ENCODE peak calls at places on chromosome X, in seven cellular contexts. One of them, this sample, is unnamed.

GRCh38 chrX:26649534-26649933 is 433.6 kb downstream of the MAGEB5 start:
- DNase-seq in A172: peak; percentile 53
- DNase-seq in astrocyte of the spinal cord: peak; percentile 7
- DNase-seq in astrocyte of the hippocampus: peak; percentile 7
- DNase-seq in left lobe of liver: no peak
- DNase-seq in naive B cell: no peak
- DNase-seq in substantia nigra: no peak
- DNase-seq in this sample: peak; percentile 2

GRCh38 chrX:97547873-97548578 is 664.3 kb downstream of the RPA4 start:
- DNase-seq in A172: no peak
- DNase-seq in astrocyte of the spinal cord: peak; percentile 45
- DNase-seq in astrocyte of the hippocampus: peak; percentile 59
- DNase-seq in left lobe of liver: no peak
- DNase-seq in naive B cell: no peak
- DNase-seq in substantia nigra: no peak
- DNase-seq in this sample: no peak

GRCh38 chrX:17529349-17529748 is 154.3 kb downstream of the NHS start:
- DNase-seq in A172: no peak
- DNase-seq in astrocyte of the spinal cord: no peak
- DNase-seq in astrocyte of the hippocampus: peak; percentile 53
- DNase-seq in left lobe of liver: no peak
- DNase-seq in naive B cell: no peak
- DNase-seq in substantia nigra: no peak
- DNase-seq in this sample: no peak

GRCh38 chrX:104098151-104098808 is 14.0 kb upstream of the ZCCHC18 start:
- DNase-seq in A172: peak; percentile 29
- DNase-seq in astrocyte of the spinal cord: peak; percentile 73
- DNase-seq in astrocyte of the hippocampus: peak; percentile 76
- DNase-seq in left lobe of liver: peak; percentile 44
- DNase-seq in naive B cell: peak; percentile 53
- DNase-seq in substantia nigra: peak; percentile 5
- DNase-seq in this sample: peak; percentile 12

GRCh38 chrX:84876876-84877275 is 126.8 kb upstream of the APOOL start:
- DNase-seq in A172: no peak
- DNase-seq in astrocyte of the spinal cord: no peak
- DNase-seq in astrocyte of the hippocampus: no peak
- DNase-seq in left lobe of liver: no peak
- DNase-seq in naive B cell: no peak
- DNase-seq in substantia nigra: no peak
- DNase-seq in this sample: no peak

GRCh38 chrX:47562615-47563243 is 1.7 kb downstream of the ARAF start:
- DNase-seq in A172: no peak
- DNase-seq in astrocyte of the spinal cord: peak; percentile 27
- DNase-seq in astrocyte of the hippocampus: peak; percentile 37
- DNase-seq in left lobe of liver: no peak
- DNase-seq in naive B cell: no peak
- DNase-seq in substantia nigra: no peak
- DNase-seq in this sample: no peak

GRCh38 chrX:150913511-150913910 is 15.0 kb upstream of the CD99L2 start:
- DNase-seq in A172: no peak
- DNase-seq in astrocyte of the spinal cord: peak; percentile 14
- DNase-seq in astrocyte of the hippocampus: no peak
- DNase-seq in left lobe of liver: no peak
- DNase-seq in naive B cell: no peak
- DNase-seq in substantia nigra: no peak
- DNase-seq in this sample: no peak

GRCh38 chrX:16033336-16033735 is 90.0 kb upstream of the GRPR start:
- DNase-seq in A172: no peak
- DNase-seq in astrocyte of the spinal cord: no peak
- DNase-seq in astrocyte of the hippocampus: no peak
- DNase-seq in left lobe of liver: no peak
- DNase-seq in naive B cell: no peak
- DNase-seq in substantia nigra: no peak
- DNase-seq in this sample: no peak

GRCh38 chrX:50606300-50606950 is 135.8 kb upstream of the DGKK start:
- DNase-seq in A172: no peak
- DNase-seq in astrocyte of the spinal cord: no peak
- DNase-seq in astrocyte of the hippocampus: no peak
- DNase-seq in left lobe of liver: no peak
- DNase-seq in naive B cell: no peak
- DNase-seq in substantia nigra: no peak
- DNase-seq in this sample: no peak

GRCh38 chrX:115264009-115264408 is 25.5 kb upstream of the LUZP4 start:
- DNase-seq in A172: no peak
- DNase-seq in astrocyte of the spinal cord: no peak
- DNase-seq in astrocyte of the hippocampus: no peak
- DNase-seq in left lobe of liver: no peak
- DNase-seq in naive B cell: no peak
- DNase-seq in substantia nigra: no peak
- DNase-seq in this sample: no peak

GRCh38 chrX:115642895-115643530 is 82.0 kb downstream of the PLS3 start:
- DNase-seq in A172: peak; percentile 1
- DNase-seq in astrocyte of the spinal cord: peak; percentile 84
- DNase-seq in astrocyte of the hippocampus: peak; percentile 71
- DNase-seq in left lobe of liver: no peak
- DNase-seq in naive B cell: peak; percentile 15
- DNase-seq in substantia nigra: no peak
- DNase-seq in this sample: peak; percentile 16

GRCh38 chrX:85084770-85085393 is 81.2 kb downstream of the APOOL start:
- DNase-seq in A172: peak; percentile 18
- DNase-seq in astrocyte of the spinal cord: peak; percentile 33
- DNase-seq in astrocyte of the hippocampus: peak; percentile 52
- DNase-seq in left lobe of liver: no peak
- DNase-seq in naive B cell: peak; percentile 9
- DNase-seq in substantia nigra: no peak
- DNase-seq in this sample: peak; percentile 15

GRCh38 chrX:135477576-135477975 is 42.9 kb upstream of the INTS6L start:
- DNase-seq in A172: peak; percentile 46
- DNase-seq in astrocyte of the spinal cord: peak; percentile 61
- DNase-seq in astrocyte of the hippocampus: peak; percentile 80
- DNase-seq in left lobe of liver: peak; percentile 64
- DNase-seq in naive B cell: peak; percentile 1
- DNase-seq in substantia nigra: peak; percentile 28
- DNase-seq in this sample: no peak

GRCh38 chrX:76555816-76556215 is 128.3 kb downstream of the MAGEE1 start:
- DNase-seq in A172: peak; percentile 14
- DNase-seq in astrocyte of the spinal cord: peak; percentile 9
- DNase-seq in astrocyte of the hippocampus: peak; percentile 11
- DNase-seq in left lobe of liver: no peak
- DNase-seq in naive B cell: no peak
- DNase-seq in substantia nigra: no peak
- DNase-seq in this sample: peak; percentile 3

GRCh38 chrX:35919536-35920309 is at the start of gene CFAP47:
- DNase-seq in A172: peak; percentile 37
- DNase-seq in astrocyte of the spinal cord: peak; percentile 1
- DNase-seq in astrocyte of the hippocampus: peak; percentile 11
- DNase-seq in left lobe of liver: no peak
- DNase-seq in naive B cell: no peak
- DNase-seq in substantia nigra: no peak
- DNase-seq in this sample: no peak

GRCh38 chrX:134949271-134949670 is 41.5 kb upstream of the SMIM10 start:
- DNase-seq in A172: peak; percentile 58
- DNase-seq in astrocyte of the spinal cord: no peak
- DNase-seq in astrocyte of the hippocampus: peak; percentile 3
- DNase-seq in left lobe of liver: no peak
- DNase-seq in naive B cell: no peak
- DNase-seq in substantia nigra: no peak
- DNase-seq in this sample: no peak

GRCh38 chrX:118718737-118719136 is 8.7 kb upstream of the IL13RA1 start:
- DNase-seq in A172: no peak
- DNase-seq in astrocyte of the spinal cord: no peak
- DNase-seq in astrocyte of the hippocampus: no peak
- DNase-seq in left lobe of liver: no peak
- DNase-seq in naive B cell: peak; percentile 63
- DNase-seq in substantia nigra: no peak
- DNase-seq in this sample: peak; percentile 10

GRCh38 chrX:40473460-40474204 is 107.1 kb upstream of the ATP6AP2 start:
- DNase-seq in A172: no peak
- DNase-seq in astrocyte of the spinal cord: no peak
- DNase-seq in astrocyte of the hippocampus: no peak
- DNase-seq in left lobe of liver: no peak
- DNase-seq in naive B cell: no peak
- DNase-seq in substantia nigra: no peak
- DNase-seq in this sample: no peak

GRCh38 chrX:9646471-9647038 is 119.1 kb downstream of the GPR143 start:
- DNase-seq in A172: no peak
- DNase-seq in astrocyte of the spinal cord: no peak
- DNase-seq in astrocyte of the hippocampus: peak; percentile 41
- DNase-seq in left lobe of liver: no peak
- DNase-seq in naive B cell: no peak
- DNase-seq in substantia nigra: no peak
- DNase-seq in this sample: no peak

GRCh38 chrX:115030635-115031034 is 13.2 kb upstream of the IL13RA2 start:
- DNase-seq in A172: no peak
- DNase-seq in astrocyte of the spinal cord: no peak
- DNase-seq in astrocyte of the hippocampus: no peak
- DNase-seq in left lobe of liver: no peak
- DNase-seq in naive B cell: no peak
- DNase-seq in substantia nigra: no peak
- DNase-seq in this sample: no peak

GRCh38 chrX:47579537-47579936 is 2.7 kb upstream of the TIMP1 start:
- DNase-seq in A172: no peak
- DNase-seq in astrocyte of the spinal cord: peak; percentile 70
- DNase-seq in astrocyte of the hippocampus: no peak
- DNase-seq in left lobe of liver: no peak
- DNase-seq in naive B cell: no peak
- DNase-seq in substantia nigra: no peak
- DNase-seq in this sample: no peak

GRCh38 chrX:70134116-70134477 is 850 bp downstream of the IGBP1 start:
- DNase-seq in A172: no peak
- DNase-seq in astrocyte of the spinal cord: peak; percentile 1
- DNase-seq in astrocyte of the hippocampus: peak; percentile 18
- DNase-seq in left lobe of liver: peak; percentile 33
- DNase-seq in naive B cell: no peak
- DNase-seq in substantia nigra: no peak
- DNase-seq in this sample: peak; percentile 4